ENCODE peak calls at places on chromosomes 3 and 15, in ten cellular contexts. Y is tibial nerve, D is spleen, E is body of pancreas, M is heart left ventricle, L is A549, T is Peyer's patch, A is sigmoid colon, N is IMR-90, R is thyroid gland. B is an unnamed sample.

GRCh38 chr15:41930221-41930866 is 36.5 kb upstream of the SPTBN5 start:
- DNase-seq in Y (peak; percentile 52), D (no peak), E (no peak), M (peak; percentile 80), L (peak; percentile 92), T (no peak), A (no peak), N (peak; percentile 97), R (no peak), B (peak; percentile 73)

GRCh38 chr15:94582368-94582767 is 351.0 kb downstream of the MCTP2 start:
- DNase-seq in Y (peak; percentile 52), D (no peak), E (no peak), M (no peak), L (peak; percentile 29), T (no peak), A (peak; percentile 70), N (no peak), R (no peak), B (no peak)

GRCh38 chr3:61807865-61808276 is 246.5 kb downstream of the PTPRG start:
- DNase-seq in Y (no peak), D (no peak), E (no peak), M (peak; percentile 45), L (no peak), T (no peak), A (no peak), N (peak; percentile 60), R (no peak), B (no peak)

GRCh38 chr3:196667056-196667844 is 27.8 kb downstream of the NRROS start:
- DNase-seq in Y (no peak), D (no peak), E (no peak), M (no peak), L (no peak), T (no peak), A (no peak), N (no peak), R (no peak), B (no peak)

GRCh38 chr15:91100561-91101355 is 701 bp downstream of the SV2B start:
- DNase-seq in Y (no peak), D (no peak), E (no peak), M (no peak), L (no peak), T (no peak), A (no peak), N (peak; percentile 7), R (no peak), B (no peak)

GRCh38 chr15:38991701-38992100 is 427.1 kb upstream of the RASGRP1 start:
- DNase-seq in Y (no peak), D (no peak), E (no peak), M (no peak), L (no peak), T (no peak), A (no peak), N (no peak), R (no peak), B (no peak)

GRCh38 chr3:41202075-41202833 is 2.9 kb downstream of the CTNNB1 start:
- DNase-seq in Y (no peak), D (no peak), E (no peak), M (no peak), L (no peak), T (no peak), A (no peak), N (no peak), R (no peak), B (no peak)

GRCh38 chr15:85306946-85307686 is 73.3 kb upstream of the AKAP13 start:
- DNase-seq in Y (no peak), D (no peak), E (peak; percentile 67), M (no peak), L (no peak), T (no peak), A (no peak), N (no peak), R (peak; percentile 37), B (no peak)

GRCh38 chr3:127373701-127374625 is 86.1 kb upstream of the PRR20G start:
- DNase-seq in Y (no peak), D (peak; percentile 54), E (no peak), M (no peak), L (no peak), T (no peak), A (no peak), N (no peak), R (no peak), B (no peak)

GRCh38 chr3:8482960-8483665 is 18.5 kb upstream of the LMCD1 start:
- DNase-seq in Y (peak; percentile 56), D (no peak), E (peak; percentile 74), M (peak; percentile 86), L (peak; percentile 72), T (no peak), A (peak; percentile 75), N (peak; percentile 97), R (peak; percentile 78), B (peak; percentile 55)

GRCh38 chr3:188421151-188421821 is 267.3 kb downstream of the LPP start:
- DNase-seq in Y (no peak), D (no peak), E (no peak), M (no peak), L (peak; percentile 19), T (no peak), A (no peak), N (peak; percentile 90), R (no peak), B (no peak)

GRCh38 chr15:51842852-51843737 is 13.6 kb downstream of the TMOD3 start:
- DNase-seq in Y (no peak), D (no peak), E (no peak), M (no peak), L (peak; percentile 81), T (no peak), A (no peak), N (peak; percentile 79), R (no peak), B (peak; percentile 13)

GRCh38 chr15:77550275-77551251 is 82.1 kb downstream of the LINGO1 start:
- DNase-seq in Y (no peak), D (no peak), E (no peak), M (no peak), L (no peak), T (no peak), A (no peak), N (no peak), R (no peak), B (no peak)

GRCh38 chr3:46665763-46666470 is 27.6 kb downstream of the ALS2CL start:
- DNase-seq in Y (no peak), D (peak; percentile 28), E (no peak), M (no peak), L (no peak), T (no peak), A (peak; percentile 45), N (no peak), R (no peak), B (peak; percentile 0)

GRCh38 chr3:158773845-158774542 is 27.9 kb upstream of the MFSD1 start:
- DNase-seq in Y (peak; percentile 37), D (no peak), E (no peak), M (no peak), L (peak; percentile 75), T (no peak), A (no peak), N (peak; percentile 79), R (no peak), B (no peak)

GRCh38 chr3:159548675-159549335 is 439.8 kb upstream of the IL12A start:
- DNase-seq in Y (no peak), D (no peak), E (no peak), M (no peak), L (no peak), T (no peak), A (no peak), N (peak; percentile 77), R (no peak), B (no peak)

GRCh38 chr3:17033516-17034168 is 148.9 kb downstream of the PLCL2 start:
- DNase-seq in Y (no peak), D (no peak), E (no peak), M (no peak), L (no peak), T (no peak), A (no peak), N (peak; percentile 8), R (no peak), B (peak; percentile 17)

GRCh38 chr15:55737373-55737772 is 5.6 kb downstream of the PRTG start:
- DNase-seq in Y (no peak), D (no peak), E (no peak), M (peak; percentile 39), L (peak; percentile 11), T (no peak), A (no peak), N (peak; percentile 5), R (peak; percentile 46), B (no peak)

GRCh38 chr15:63501256-63502089 is 2.9 kb upstream of the USP3 start:
- DNase-seq in Y (peak; percentile 67), D (peak; percentile 90), E (peak; percentile 74), M (peak; percentile 90), L (peak; percentile 91), T (peak; percentile 72), A (peak; percentile 97), N (peak; percentile 97), R (peak; percentile 51), B (no peak)
- TF ChIP-seq POLR2A in Y (no peak), D (no peak), E (no peak), M (no peak), L (peak; percentile 31), T (no peak), A (no peak), N (no peak), R (peak; percentile 9), B (no peak)

DNA sequence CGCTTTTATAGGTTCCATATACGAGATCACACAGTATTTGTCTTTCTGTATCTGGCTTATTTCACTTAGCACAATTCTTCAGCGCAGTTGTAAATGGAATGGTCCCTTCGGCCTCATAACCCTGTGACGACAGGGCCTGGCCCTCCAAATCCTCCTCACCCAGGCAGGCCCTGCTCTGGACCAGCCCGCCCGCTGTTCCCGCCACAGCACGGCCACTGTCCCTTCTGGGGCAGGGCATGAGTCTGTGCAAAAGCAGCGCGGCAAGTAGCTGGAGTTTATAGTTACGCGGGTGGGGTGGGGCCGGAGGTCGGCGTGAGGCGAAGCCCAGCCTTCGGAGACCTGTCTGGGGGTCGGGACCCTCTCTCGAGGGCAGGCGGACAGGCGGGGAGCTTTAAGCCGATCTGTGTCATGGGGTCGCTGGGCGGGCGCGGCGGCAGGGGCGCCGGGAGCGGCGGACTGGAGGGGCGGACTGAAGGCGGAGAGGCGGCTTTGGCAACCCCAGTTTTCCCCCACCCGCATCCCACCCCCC is 543 bp downstream of the ARPIN start:
- DNase-seq in Y (no peak), D (peak; percentile 78), E (peak; percentile 63), M (peak; percentile 48), L (peak; percentile 44), T (no peak), A (peak; percentile 77), N (no peak), R (peak; percentile 45), B (peak; percentile 19)
- TF ChIP-seq POLR2A in Y (no peak), D (no peak), E (no peak), M (no peak), L (no peak), T (peak; percentile 50), A (no peak), N (no peak), R (no peak), B (no peak)

GRCh38 chr3:142613491-142613890 is 17.3 kb downstream of the PLS1 start:
- DNase-seq in Y (no peak), D (no peak), E (no peak), M (no peak), L (peak; percentile 63), T (no peak), A (no peak), N (no peak), R (no peak), B (no peak)
- TF ChIP-seq POLR2A in Y (no peak), D (no peak), E (no peak), M (no peak), L (no peak), T (no peak), A (no peak), N (no peak), R (no peak), B (no peak)

GRCh38 chr15:45050587-45050986 is 27.6 kb downstream of the SORD start:
- DNase-seq in Y (no peak), D (no peak), E (no peak), M (no peak), L (no peak), T (no peak), A (no peak), N (no peak), R (no peak), B (no peak)

GRCh38 chr15:45048784-45049631 is 26.0 kb downstream of the SORD start:
- DNase-seq in Y (no peak), D (peak; percentile 84), E (no peak), M (no peak), L (no peak), T (peak; percentile 64), A (no peak), N (peak; percentile 40), R (no peak), B (no peak)
- TF ChIP-seq POLR2A in Y (no peak), D (no peak), E (no peak), M (no peak), L (no peak), T (no peak), A (no peak), N (no peak), R (no peak), B (no peak)